ENCODE peak calls at places on chromosomes 1 and 21, in nine cellular contexts. F, S, R, K, A, L, V, P and H are unnamed samples.

GRCh38 chr1:23646086-23646485 is 45.5 kb upstream of the RPL11 start:
- DNase-seq in F (no peak), S (no peak), R (no peak), K (no peak), A (no peak), L (no peak), V (no peak), P (no peak), H (no peak)

GRCh38 chr1:46622341-46622740 is 5.7 kb upstream of the MOB3C start:
- DNase-seq in F (no peak), S (no peak), R (no peak), K (peak; percentile 41), A (peak; percentile 41), L (no peak), V (no peak), P (no peak), H (no peak)

GRCh38 chr1:5978452-5978851 is 13.8 kb downstream of the NPHP4 start:
- DNase-seq in F (no peak), S (no peak), R (peak; percentile 66), K (no peak), A (no peak), L (no peak), V (no peak), P (no peak), H (no peak)

GRCh38 chr1:37667023-37667769 is 25.1 kb upstream of the CDCA8 start:
- DNase-seq in F (no peak), S (no peak), R (no peak), K (no peak), A (no peak), L (no peak), V (no peak), P (no peak), H (no peak)

GRCh38 chr1:179779645-179780272 is 36.7 kb downstream of the FAM163A start:
- DNase-seq in F (no peak), S (no peak), R (no peak), K (no peak), A (peak; percentile 16), L (no peak), V (no peak), P (no peak), H (no peak)

GRCh38 chr1:116881879-116882520 is 27.7 kb upstream of the PTGFRN start:
- DNase-seq in F (no peak), S (no peak), R (no peak), K (peak; percentile 52), A (no peak), L (no peak), V (no peak), P (no peak), H (no peak)

GRCh38 chr1:29457496-29458368 is 221.4 kb downstream of the PTPRU start:
- DNase-seq in F (no peak), S (no peak), R (no peak), K (no peak), A (no peak), L (no peak), V (no peak), P (no peak), H (no peak)

GRCh38 chr1:82903626-82904025 is 1095.3 kb downstream of the TTLL7 start:
- DNase-seq in F (no peak), S (no peak), R (no peak), K (no peak), A (no peak), L (no peak), V (no peak), P (no peak), H (no peak)

GRCh38 chr1:209389258-209389657 is 194.3 kb upstream of the CAMK1G start:
- DNase-seq in F (no peak), S (peak; percentile 48), R (no peak), K (no peak), A (no peak), L (no peak), V (no peak), P (peak; percentile 57), H (no peak)

GRCh38 chr1:176595217-176595616 is 132.2 kb downstream of the PAPPA2 start:
- DNase-seq in F (no peak), S (no peak), R (no peak), K (no peak), A (no peak), L (no peak), V (no peak), P (no peak), H (no peak)

GRCh38 chr1:117815105-117815812 is 114.2 kb downstream of the GDAP2 start:
- DNase-seq in F (no peak), S (no peak), R (no peak), K (no peak), A (no peak), L (no peak), V (no peak), P (no peak), H (no peak)

GRCh38 chr1:159991513-159991912 is 37.5 kb upstream of the SLAMF9 start:
- DNase-seq in F (no peak), S (no peak), R (no peak), K (no peak), A (peak; percentile 23), L (no peak), V (no peak), P (no peak), H (no peak)

GRCh38 chr1:212669600-212669999 is 30.0 kb downstream of the BATF3 start:
- DNase-seq in F (no peak), S (no peak), R (no peak), K (no peak), A (no peak), L (peak; percentile 9), V (no peak), P (no peak), H (no peak)

GRCh38 chr21:39489380-39489924 is 37.7 kb downstream of the SH3BGR start:
- DNase-seq in F (no peak), S (no peak), R (no peak), K (no peak), A (no peak), L (no peak), V (no peak), P (no peak), H (no peak)

GRCh38 chr1:197029749-197030148 is 37.3 kb downstream of the F13B start:
- DNase-seq in F (no peak), S (no peak), R (no peak), K (no peak), A (no peak), L (no peak), V (no peak), P (no peak), H (no peak)

GRCh38 chr1:168708698-168709406 is 20.2 kb downstream of the DPT start:
- DNase-seq in F (no peak), S (no peak), R (no peak), K (no peak), A (no peak), L (no peak), V (no peak), P (no peak), H (no peak)

GRCh38 chr1:70685300-70686286 is 274.5 kb downstream of the CTH start:
- DNase-seq in F (peak; percentile 49), S (peak; percentile 12), R (no peak), K (peak; percentile 71), A (peak; percentile 51), L (peak; percentile 52), V (no peak), P (peak; percentile 60), H (peak; percentile 30)

GRCh38 chr1:23423415-23424170 is 955 bp downstream of the TCEA3 start:
- DNase-seq in F (no peak), S (no peak), R (peak; percentile 88), K (no peak), A (no peak), L (no peak), V (no peak), P (peak; percentile 70), H (no peak)